ENCODE peak calls at places on chromosomes 1 and 21, in five cellular contexts. K is cardiac fibroblast, I is kidney, T is fibroblast of lung, W is lower lobe of right lung. Y is an unnamed sample.

GRCh38 chr1:156704930-156705320 is 458 bp downstream of the CRABP2 start:
- DNase-seq in K (peak), I (peak), T (peak), W (peak), Y (peak)

GRCh38 chr1:200365897-200366426 is 43.9 kb downstream of the ZNF281 start:
- DNase-seq in K (no peak), I (no peak), T (no peak), W (no peak), Y (no peak)

GRCh38 chr1:19809044-19809750 is 5.9 kb downstream of the RNF186 start:
- DNase-seq in K (no peak), I (no peak), T (no peak), W (no peak), Y (no peak)

GRCh38 chr1:42272920-42273319 is 62.1 kb downstream of the FOXJ3 start:
- DNase-seq in K (no peak), I (no peak), T (no peak), W (no peak), Y (no peak)

GRCh38 chr1:195791796-195792195 is 816.4 kb downstream of the KCNT2 start:
- DNase-seq in K (no peak), I (peak), T (peak), W (no peak), Y (no peak)

GRCh38 chr1:92515796-92516201 is 29.1 kb upstream of the GFI1 start:
- DNase-seq in K (no peak), I (no peak), T (no peak), W (no peak), Y (peak)

GRCh38 chr1:181033799-181034391 is at the start of gene MR1:
- DNase-seq in K (peak), I (no peak), T (peak), W (no peak), Y (peak)

GRCh38 chr1:86846166-86846647 is 67.7 kb downstream of the SELENOF start:
- DNase-seq in K (peak), I (no peak), T (peak), W (no peak), Y (peak)

GRCh38 chr1:119794856-119795255 is 16.4 kb downstream of the REG4 start:
- DNase-seq in K (no peak), I (no peak), T (peak), W (no peak), Y (peak)

GRCh38 chr1:212975607-212975918 is 25.2 kb downstream of the VASH2 start:
- DNase-seq in K (no peak), I (no peak), T (no peak), W (no peak), Y (peak)

GRCh38 chr1:61192666-61193325 is 110.4 kb downstream of the NFIA start:
- DNase-seq in K (no peak), I (no peak), T (no peak), W (no peak), Y (no peak)

GRCh38 chr1:150420560-150421265 is 56.8 kb downstream of the RPRD2 start:
- DNase-seq in K (peak), I (no peak), T (peak), W (no peak), Y (no peak)

GRCh38 chr1:65001238-65001792 is 35.0 kb upstream of the JAK1 start:
- DNase-seq in K (peak), I (peak), T (peak), W (peak), Y (no peak)

GRCh38 chr1:186828612-186829542 is at the start of gene PLA2G4A:
- DNase-seq in K (peak), I (no peak), T (peak), W (peak), Y (peak)

GRCh38 chr1:82485591-82486369 is 685.0 kb downstream of the ADGRL2 start:
- DNase-seq in K (peak), I (no peak), T (peak), W (no peak), Y (no peak)

GRCh38 chr21:44836666-44837471 is 19.0 kb upstream of the SUMO3 start:
- DNase-seq in K (peak), I (peak), T (no peak), W (no peak), Y (peak)

GRCh38 chr21:40386301-40386911 is 460.6 kb downstream of the DSCAM start:
- DNase-seq in K (no peak), I (peak), T (peak), W (peak), Y (no peak)

GRCh38 chr1:90768098-90768497 is 51.0 kb upstream of the BARHL2 start:
- DNase-seq in K (no peak), I (no peak), T (no peak), W (no peak), Y (no peak)

GRCh38 chr1:245074232-245074747 is 80.5 kb upstream of the KIF26B start:
- DNase-seq in K (peak), I (no peak), T (peak), W (no peak), Y (peak)
- H3K4me3 ChIP-seq in K (no peak), I (no peak), T (no peak), W (no peak), Y (no peak)

GRCh38 chr21:46500224-46500861 is 41.7 kb downstream of the DIP2A start:
- DNase-seq in K (peak), I (no peak), T (peak), W (no peak), Y (peak)
- H3K4me3 ChIP-seq in K (no peak), I (no peak), T (no peak), W (no peak), Y (no peak)

GRCh38 chr1:36397083-36397377 is 678 bp downstream of the LSM10 start:
- DNase-seq in K (no peak), I (no peak), T (no peak), W (no peak), Y (no peak)

GRCh38 chr1:36397378-36398230 is at the start of gene LSM10:
- DNase-seq in K (peak), I (peak), T (peak), W (peak), Y (peak)

GRCh38 chr1:36398370-36398977 is 766 bp upstream of the LSM10 start:
- DNase-seq in K (no peak), I (no peak), T (no peak), W (no peak), Y (no peak)

GRCh38 chr1:36393686-36394085 is 4.0 kb downstream of the LSM10 start:
- DNase-seq in K (no peak), I (peak), T (no peak), W (no peak), Y (no peak)

GRCh38 chr1:36396359-36396758 is 1.3 kb downstream of the LSM10 start:
- DNase-seq in K (no peak), I (no peak), T (no peak), W (no peak), Y (no peak)
- H3K4me3 ChIP-seq in K (no peak), I (no peak), T (no peak), W (peak), Y (no peak)

GRCh38 chr1:2529776-2530500 is at the start of gene HES5:
- DNase-seq in K (no peak), I (no peak), T (no peak), W (no peak), Y (no peak)
- H3K4me3 ChIP-seq in K (no peak), I (no peak), T (no peak), W (peak), Y (no peak)

GRCh38 chr21:15060776-15061175 is 4.0 kb downstream of the NRIP1 start:
- DNase-seq in K (peak), I (no peak), T (peak), W (no peak), Y (peak)

GRCh38 chr21:15061747-15062146 is 3.1 kb downstream of the NRIP1 start:
- DNase-seq in K (no peak), I (no peak), T (no peak), W (no peak), Y (no peak)

GRCh38 chr21:15062566-15062965 is 2.2 kb downstream of the NRIP1 start:
- DNase-seq in K (peak), I (no peak), T (peak), W (no peak), Y (peak)

GRCh38 chr21:15059397-15059796 is 5.4 kb downstream of the NRIP1 start:
- DNase-seq in K (no peak), I (no peak), T (no peak), W (no peak), Y (no peak)

DNA sequence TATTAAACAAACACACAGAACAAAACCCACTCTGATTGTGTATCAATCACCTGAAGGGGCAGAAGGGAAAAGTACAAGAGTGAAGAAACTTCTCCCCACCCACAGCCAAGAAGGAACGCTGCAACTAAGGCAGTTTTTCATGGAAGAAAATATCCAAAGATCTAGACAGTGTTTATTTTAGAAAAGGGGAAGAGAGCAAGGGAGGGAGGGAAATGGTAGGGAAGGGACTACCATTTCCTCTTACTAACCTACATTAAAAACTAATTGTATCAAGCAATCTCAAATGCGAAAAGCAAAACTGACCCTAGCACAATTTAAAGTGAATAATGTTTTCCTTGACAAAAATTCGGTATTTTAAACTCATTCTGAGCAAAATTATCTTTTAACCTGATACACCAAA is 3.5 kb downstream of the NRIP1 start:
- DNase-seq in K (no peak), I (no peak), T (no peak), W (no peak), Y (peak)
- H3K4me3 ChIP-seq in K (no peak), I (peak), T (peak), W (no peak), Y (peak)

DNA sequence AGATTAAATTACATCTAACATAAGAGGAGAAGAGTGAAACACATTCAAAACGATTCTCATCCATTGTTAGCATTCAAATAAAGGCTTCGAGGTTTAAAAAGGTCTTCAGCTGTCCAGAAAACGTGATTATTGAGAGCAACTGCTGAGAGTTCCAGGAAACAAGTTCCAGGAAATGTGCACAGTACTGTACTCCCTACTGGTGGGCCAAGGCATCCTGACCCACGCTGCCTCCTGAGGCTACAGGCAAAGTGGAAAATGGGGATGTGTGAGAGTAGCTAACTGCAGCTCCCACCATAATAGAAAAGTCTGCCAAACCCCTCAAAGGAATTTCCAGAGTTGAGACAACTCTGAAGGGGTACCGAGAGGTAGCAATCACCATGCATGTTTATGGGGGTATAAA is 2.0 kb downstream of the VAV3 start:
- DNase-seq in K (no peak), I (no peak), T (no peak), W (no peak), Y (no peak)
- H3K4me3 ChIP-seq in K (no peak), I (peak), T (no peak), W (peak), Y (no peak)

GRCh38 chr1:40001456-40001855 is 39.1 kb upstream of the CAP1 start:
- DNase-seq in K (no peak), I (no peak), T (no peak), W (no peak), Y (no peak)

GRCh38 chr1:40004857-40005256 is 35.7 kb upstream of the CAP1 start:
- DNase-seq in K (no peak), I (no peak), T (no peak), W (no peak), Y (no peak)

GRCh38 chr1:40003156-40004093 is 37.1 kb upstream of the CAP1 start:
- DNase-seq in K (no peak), I (no peak), T (no peak), W (no peak), Y (no peak)
- H3K4me3 ChIP-seq in K (no peak), I (no peak), T (no peak), W (no peak), Y (no peak)

GRCh38 chr1:109877320-109877771 is 33.3 kb upstream of the CSF1 start:
- DNase-seq in K (peak), I (peak), T (peak), W (peak), Y (peak)

GRCh38 chr1:109878531-109878930 is 32.1 kb upstream of the CSF1 start:
- DNase-seq in K (no peak), I (no peak), T (no peak), W (no peak), Y (no peak)

GRCh38 chr1:109876617-109877319 is 33.9 kb upstream of the CSF1 start:
- DNase-seq in K (no peak), I (no peak), T (peak), W (no peak), Y (peak)

GRCh38 chr1:109875874-109876273 is 34.8 kb upstream of the CSF1 start:
- DNase-seq in K (no peak), I (no peak), T (no peak), W (no peak), Y (no peak)

DNA sequence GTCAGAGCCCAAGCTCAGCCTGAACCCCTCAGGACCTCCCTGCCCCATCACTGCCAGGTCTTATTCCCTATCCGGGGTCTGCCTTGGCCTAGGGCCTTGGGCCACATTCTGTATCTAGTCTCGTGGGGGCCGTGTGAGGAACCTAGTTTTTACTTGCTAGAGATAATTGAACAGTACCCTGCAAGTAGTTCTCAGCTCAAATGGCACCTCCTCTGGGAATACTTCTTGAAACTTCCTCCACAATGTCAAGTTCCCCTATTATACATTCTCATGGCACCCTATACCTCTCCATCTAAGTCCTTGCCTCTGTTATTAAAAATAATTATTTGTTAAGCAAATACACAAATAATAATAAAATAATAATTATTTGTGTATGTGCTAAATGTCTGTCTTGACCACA is 32.9 kb upstream of the CSF1 start:
- DNase-seq in K (no peak), I (no peak), T (no peak), W (no peak), Y (no peak)
- H3K4me3 ChIP-seq in K (no peak), I (no peak), T (no peak), W (peak), Y (no peak)

GRCh38 chr1:222896630-222897526 is 82.0 kb downstream of the DISP1 start:
- DNase-seq in K (peak), I (no peak), T (peak), W (no peak), Y (peak)
- H3K4me3 ChIP-seq in K (no peak), I (no peak), T (peak), W (peak), Y (no peak)

Y was measured in fibroblast of villous mesenchyme.